ENCODE peak calls at places on chromosomes 7 and 10, in six cellular contexts. C is A549, H is HCT116, P is Panc1, E is HepG2, K is K562. Q is an unnamed sample.

GRCh38 chr7:27693794-27694193 is 31.1 kb upstream of the HIBADH start:
- DNase-seq in C (no peak), H (no peak), P (no peak), E (peak), K (no peak), Q (no peak)

GRCh38 chr10:7861509-7862120 is 43.3 kb downstream of the TAF3 start:
- DNase-seq in C (no peak), H (no peak), P (no peak), E (no peak), K (no peak), Q (no peak)

GRCh38 chr10:121155742-121156141 is 304.6 kb downstream of the WDR11 start:
- DNase-seq in C (no peak), H (no peak), P (no peak), E (peak), K (no peak), Q (no peak)

GRCh38 chr10:123512881-123513822 is 153.0 kb upstream of the GPR26 start:
- DNase-seq in C (no peak), H (no peak), P (no peak), E (no peak), K (no peak), Q (no peak)

GRCh38 chr10:1381339-1381738 is 325.2 kb downstream of the WDR37 start:
- DNase-seq in C (no peak), H (no peak), P (no peak), E (no peak), K (no peak), Q (no peak)

GRCh38 chr7:76069238-76069638 is 21.3 kb downstream of the MDH2 start:
- DNase-seq in C (peak), H (peak), P (no peak), E (no peak), K (peak), Q (no peak)

GRCh38 chr7:151695856-151696555 is 176.3 kb upstream of the RHEB start:
- DNase-seq in C (no peak), H (no peak), P (no peak), E (no peak), K (no peak), Q (no peak)

GRCh38 chr10:117461766-117462423 is 80.7 kb upstream of the EMX2 start:
- DNase-seq in C (peak), H (peak), P (peak), E (no peak), K (no peak), Q (no peak)

GRCh38 chr7:123929107-123929506 is 4.1 kb downstream of the SPAM1 start:
- DNase-seq in C (no peak), H (peak), P (no peak), E (no peak), K (no peak), Q (no peak)

GRCh38 chr7:99141756-99142726 is 1.9 kb downstream of the SMURF1 start:
- DNase-seq in C (peak), H (no peak), P (no peak), E (peak), K (peak), Q (no peak)

GRCh38 chr10:33120275-33120674 is 162.2 kb upstream of the ITGB1 start:
- DNase-seq in C (no peak), H (no peak), P (no peak), E (no peak), K (no peak), Q (no peak)

GRCh38 chr7:44573464-44574285 is at the start of gene DDX56:
- DNase-seq in C (peak), H (peak), P (peak), E (peak), K (peak), Q (peak)

GRCh38 chr7:40199076-40199802 is 64.4 kb downstream of the SUGCT start:
- DNase-seq in C (no peak), H (no peak), P (no peak), E (no peak), K (no peak), Q (no peak)

GRCh38 chr10:95406651-95407280 is 116.0 kb upstream of the PDLIM1 start:
- DNase-seq in C (no peak), H (no peak), P (no peak), E (no peak), K (no peak), Q (no peak)

GRCh38 chr10:3776796-3777571 is 8.0 kb downstream of the KLF6 start:
- DNase-seq in C (no peak), H (peak), P (peak), E (peak), K (no peak), Q (no peak)

GRCh38 chr10:110337906-110338305 is 33.2 kb upstream of the SMNDC1 start:
- DNase-seq in C (no peak), H (no peak), P (no peak), E (no peak), K (no peak), Q (no peak)
- TF ChIP-seq REST in C (no peak), H (no peak), P (no peak), E (no peak), K (no peak), Q (no peak)

GRCh38 chr7:137669706-137670105 is 177.1 kb downstream of the DGKI start:
- DNase-seq in C (no peak), H (no peak), P (no peak), E (no peak), K (no peak), Q (no peak)
- TF ChIP-seq REST in C (no peak), H (no peak), P (no peak), E (no peak), K (no peak), Q (no peak)

GRCh38 chr10:85170026-85170425 is 841.6 kb downstream of the CCSER2 start:
- DNase-seq in C (no peak), H (no peak), P (no peak), E (no peak), K (no peak), Q (no peak)

GRCh38 chr10:85177767-85178166 is 849.4 kb downstream of the CCSER2 start:
- DNase-seq in C (no peak), H (no peak), P (no peak), E (no peak), K (no peak), Q (no peak)

DNA sequence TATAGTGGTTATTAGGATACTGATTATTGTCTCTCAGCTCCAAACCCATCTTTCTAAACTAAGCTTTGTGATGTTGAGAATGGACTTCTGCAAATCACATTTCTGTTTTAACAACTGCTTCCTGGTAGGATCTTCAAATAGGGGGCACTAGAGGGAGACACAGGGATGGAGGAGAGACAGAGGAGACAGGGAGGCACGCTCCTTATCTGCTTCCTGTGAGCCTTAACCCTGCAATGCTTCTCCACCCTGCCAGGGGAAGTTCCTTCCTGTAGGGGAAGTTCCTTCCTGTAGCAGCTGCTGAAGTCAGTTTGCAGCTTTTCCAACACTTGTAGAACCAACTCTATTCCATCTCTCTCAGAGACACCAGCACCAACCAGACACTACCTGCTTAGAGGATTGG is 847.2 kb downstream of the CCSER2 start:
- DNase-seq in C (no peak), H (no peak), P (no peak), E (no peak), K (no peak), Q (no peak)
- TF ChIP-seq REST in C (no peak), H (no peak), P (no peak), E (no peak), K (no peak), Q (no peak)

DNA sequence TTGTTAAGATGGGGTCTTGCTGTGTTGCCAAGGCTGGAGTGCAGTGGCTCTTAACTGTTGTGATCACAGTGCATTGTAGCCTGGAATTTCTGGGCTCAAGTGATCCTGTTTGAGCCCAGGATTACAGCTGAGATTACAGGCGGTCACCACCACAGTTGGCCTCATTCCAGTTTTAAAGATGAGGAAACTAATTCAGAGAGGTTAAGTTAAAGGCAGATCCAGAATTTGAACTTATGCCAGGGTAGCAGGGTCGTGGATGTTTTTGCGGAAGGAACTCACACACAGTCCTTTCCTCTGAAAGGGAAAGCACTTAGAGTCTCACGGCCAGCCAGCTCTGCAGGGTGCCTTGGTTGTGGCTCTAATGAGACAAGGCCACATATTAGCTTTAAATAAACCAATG is 84.7 kb downstream of the MMRN2 start:
- DNase-seq in C (no peak), H (no peak), P (no peak), E (no peak), K (no peak), Q (no peak)
- TF ChIP-seq REST in C (no peak), H (no peak), P (no peak), E (no peak), K (no peak), Q (no peak)

GRCh38 chr7:66832531-66833351 is 88.3 kb upstream of the TMEM248 start:
- DNase-seq in C (no peak), H (no peak), P (no peak), E (no peak), K (no peak), Q (no peak)
- TF ChIP-seq REST in C (no peak), H (no peak), P (no peak), E (no peak), K (no peak), Q (no peak)

DNA sequence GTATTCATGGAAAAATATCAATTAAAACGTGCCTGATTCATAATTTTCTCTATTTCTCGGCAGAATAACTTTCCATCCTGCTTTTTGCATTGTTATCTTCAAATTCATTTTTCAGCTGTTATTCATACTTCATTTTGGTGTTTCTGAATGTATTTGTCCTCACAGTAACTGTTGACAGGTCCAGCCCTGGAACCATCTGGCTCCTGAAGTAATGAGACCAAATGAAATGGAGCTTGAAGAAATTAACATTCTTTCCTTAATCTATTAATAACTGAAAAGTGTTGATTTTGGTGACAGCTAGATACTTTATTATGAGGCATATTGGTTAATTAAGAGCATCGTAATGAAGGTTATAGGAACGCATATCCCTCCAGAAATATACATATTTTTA is 257.0 kb upstream of the MINDY3 start:
- DNase-seq in C (no peak), H (no peak), P (no peak), E (no peak), K (no peak), Q (no peak)
- TF ChIP-seq REST in C (no peak), H (no peak), P (no peak), E (no peak), K (no peak), Q (no peak)

DNA sequence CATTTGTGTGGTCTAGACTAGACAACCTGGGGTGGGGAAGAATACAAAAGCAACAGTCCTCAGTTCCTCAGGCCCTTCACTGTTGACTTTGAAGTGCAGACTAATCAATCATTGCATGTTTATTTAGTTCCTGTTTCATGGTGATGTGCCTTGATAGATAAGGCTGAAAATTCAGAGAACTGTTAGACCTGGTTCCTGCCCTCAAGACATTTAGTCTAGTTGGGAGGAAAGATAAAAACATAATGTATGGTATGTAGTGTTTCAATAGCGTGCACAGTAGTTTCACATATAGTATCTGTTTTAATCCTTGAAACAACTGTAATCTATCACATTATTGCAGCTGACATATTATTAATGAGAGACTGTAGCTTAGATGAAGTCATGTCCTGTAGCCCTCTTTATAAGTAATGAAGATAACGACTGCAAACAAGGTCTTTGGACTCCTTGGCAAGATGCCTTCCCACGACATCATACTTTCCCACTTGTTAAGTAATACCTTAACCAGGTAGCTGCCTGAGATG is 124.0 kb downstream of the CELF2 start:
- DNase-seq in C (no peak), H (no peak), P (no peak), E (peak), K (peak), Q (no peak)
- TF ChIP-seq REST in C (no peak), H (no peak), P (no peak), E (no peak), K (no peak), Q (no peak)

GRCh38 chr10:69479737-69480412 is 28.6 kb downstream of the TSPAN15 start:
- DNase-seq in C (no peak), H (no peak), P (no peak), E (no peak), K (no peak), Q (no peak)
- TF ChIP-seq REST in C (no peak), H (no peak), P (no peak), E (no peak), K (no peak), Q (no peak)

GRCh38 chr7:70678621-70679251 is 453.2 kb upstream of the GALNT17 start:
- DNase-seq in C (no peak), H (no peak), P (no peak), E (no peak), K (no peak), Q (no peak)
- TF ChIP-seq REST in C (no peak), H (no peak), P (no peak), E (no peak), K (no peak), Q (no peak)

DNA sequence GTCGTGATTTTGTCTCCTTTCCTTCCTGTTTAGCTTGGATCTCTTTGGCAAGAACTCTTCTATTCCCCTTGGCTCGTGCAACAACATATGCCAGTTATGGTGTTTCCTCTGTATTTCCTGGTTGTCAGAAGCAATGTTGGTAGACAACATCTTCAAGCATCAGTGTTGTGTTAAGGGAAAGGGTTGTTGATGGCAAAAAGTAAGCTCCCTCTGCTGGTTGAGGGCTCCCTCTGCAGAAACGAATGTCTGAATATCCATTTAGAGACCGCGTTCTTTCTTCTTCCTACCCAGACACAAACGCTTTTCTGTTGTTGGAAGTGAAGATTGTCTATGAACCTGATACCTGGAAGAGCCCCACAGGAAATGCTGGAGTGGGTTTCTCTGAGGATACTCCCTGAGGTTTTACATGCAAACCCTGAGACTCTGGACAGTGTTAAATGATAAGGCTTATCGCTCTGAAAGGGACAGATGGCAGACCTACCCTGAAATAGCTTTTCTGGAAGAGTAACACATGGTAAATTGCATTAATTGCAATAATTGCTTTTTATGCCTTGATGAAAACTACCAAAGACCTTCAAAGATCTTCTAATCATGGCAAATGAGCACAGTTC is 23.6 kb upstream of the C1QL3 start:
- DNase-seq in C (peak), H (peak), P (peak), E (peak), K (peak), Q (no peak)
- TF ChIP-seq REST in C (no peak), H (no peak), P (no peak), E (no peak), K (no peak), Q (no peak)

Q was measured in GM12878.